ENCODE peak calls at places on chromosomes 5 and 9, in nine cellular contexts. One of them, this sample, is unnamed.

GRCh38 chr5:14082523-14082922 is 60.6 kb upstream of the TRIO start:
- DNase-seq in neural progenitor cell: no peak
- DNase-seq in memory B cell: no peak
- DNase-seq in astrocyte: no peak
- DNase-seq in activated naive CD8-positive, alpha-beta T cell treated with anti-CD3 and anti-CD28 coated beads, Interleukin-2, amount 50 U/mL, for 24 hours: no peak
- DNase-seq in stimulated activated CD8-positive, alpha-beta memory T cell treated with anti-CD3 and anti-CD28 coated beads, Interleukin-7, amount 100 ng/mL, for 24 hours: no peak
- DNase-seq in left ventricle myocardium superior: no peak
- DNase-seq in bronchial epithelial cell: no peak
- DNase-seq in GM04504: no peak
- DNase-seq in this sample: no peak

GRCh38 chr5:176625966-176626875 is 4.1 kb downstream of the SNCB start:
- DNase-seq in astrocyte: no peak
- DNase-seq in GM04504: no peak
- DNase-seq in bronchial epithelial cell: peak; percentile 65
- DNase-seq in memory B cell: no peak
- DNase-seq in neural progenitor cell: no peak
- DNase-seq in left ventricle myocardium superior: no peak
- DNase-seq in stimulated activated CD8-positive, alpha-beta memory T cell treated with anti-CD3 and anti-CD28 coated beads, Interleukin-7, amount 100 ng/mL, for 24 hours: no peak
- DNase-seq in activated naive CD8-positive, alpha-beta T cell treated with anti-CD3 and anti-CD28 coated beads, Interleukin-2, amount 50 U/mL, for 24 hours: no peak
- DNase-seq in this sample: no peak

GRCh38 chr9:2227468-2227867 is 212.3 kb downstream of the SMARCA2 start:
- DNase-seq in left ventricle myocardium superior: peak; percentile 42
- DNase-seq in memory B cell: no peak
- DNase-seq in neural progenitor cell: no peak
- DNase-seq in activated naive CD8-positive, alpha-beta T cell treated with anti-CD3 and anti-CD28 coated beads, Interleukin-2, amount 50 U/mL, for 24 hours: no peak
- DNase-seq in GM04504: no peak
- DNase-seq in astrocyte: peak; percentile 64
- DNase-seq in stimulated activated CD8-positive, alpha-beta memory T cell treated with anti-CD3 and anti-CD28 coated beads, Interleukin-7, amount 100 ng/mL, for 24 hours: no peak
- DNase-seq in bronchial epithelial cell: no peak
- DNase-seq in this sample: no peak

GRCh38 chr9:89714316-89714715 is 109.5 kb downstream of the GADD45G start:
- DNase-seq in activated naive CD8-positive, alpha-beta T cell treated with anti-CD3 and anti-CD28 coated beads, Interleukin-2, amount 50 U/mL, for 24 hours: no peak
- DNase-seq in left ventricle myocardium superior: no peak
- DNase-seq in bronchial epithelial cell: peak; percentile 58
- DNase-seq in GM04504: no peak
- DNase-seq in stimulated activated CD8-positive, alpha-beta memory T cell treated with anti-CD3 and anti-CD28 coated beads, Interleukin-7, amount 100 ng/mL, for 24 hours: no peak
- DNase-seq in neural progenitor cell: no peak
- DNase-seq in memory B cell: no peak
- DNase-seq in astrocyte: no peak
- DNase-seq in this sample: no peak

GRCh38 chr9:72355153-72355552 is 9.9 kb downstream of the ZFAND5 start:
- DNase-seq in bronchial epithelial cell: no peak
- DNase-seq in astrocyte: no peak
- DNase-seq in stimulated activated CD8-positive, alpha-beta memory T cell treated with anti-CD3 and anti-CD28 coated beads, Interleukin-7, amount 100 ng/mL, for 24 hours: no peak
- DNase-seq in neural progenitor cell: no peak
- DNase-seq in activated naive CD8-positive, alpha-beta T cell treated with anti-CD3 and anti-CD28 coated beads, Interleukin-2, amount 50 U/mL, for 24 hours: no peak
- DNase-seq in memory B cell: no peak
- DNase-seq in left ventricle myocardium superior: no peak
- DNase-seq in GM04504: no peak
- DNase-seq in this sample: no peak

GRCh38 chr5:133942589-133943474 is 25.6 kb downstream of the C5orf15 start:
- DNase-seq in bronchial epithelial cell: no peak
- DNase-seq in memory B cell: no peak
- DNase-seq in stimulated activated CD8-positive, alpha-beta memory T cell treated with anti-CD3 and anti-CD28 coated beads, Interleukin-7, amount 100 ng/mL, for 24 hours: no peak
- DNase-seq in GM04504: no peak
- DNase-seq in activated naive CD8-positive, alpha-beta T cell treated with anti-CD3 and anti-CD28 coated beads, Interleukin-2, amount 50 U/mL, for 24 hours: no peak
- DNase-seq in astrocyte: no peak
- DNase-seq in left ventricle myocardium superior: no peak
- DNase-seq in neural progenitor cell: no peak
- DNase-seq in this sample: no peak

GRCh38 chr5:149580808-149581191 is 498 bp upstream of the ARHGEF37 start:
- DNase-seq in bronchial epithelial cell: no peak
- DNase-seq in activated naive CD8-positive, alpha-beta T cell treated with anti-CD3 and anti-CD28 coated beads, Interleukin-2, amount 50 U/mL, for 24 hours: no peak
- DNase-seq in memory B cell: no peak
- DNase-seq in neural progenitor cell: no peak
- DNase-seq in left ventricle myocardium superior: no peak
- DNase-seq in astrocyte: no peak
- DNase-seq in stimulated activated CD8-positive, alpha-beta memory T cell treated with anti-CD3 and anti-CD28 coated beads, Interleukin-7, amount 100 ng/mL, for 24 hours: no peak
- DNase-seq in GM04504: no peak
- DNase-seq in this sample: no peak

GRCh38 chr5:58958701-58959100 is 375.8 kb downstream of the RAB3C start:
- DNase-seq in memory B cell: no peak
- DNase-seq in activated naive CD8-positive, alpha-beta T cell treated with anti-CD3 and anti-CD28 coated beads, Interleukin-2, amount 50 U/mL, for 24 hours: no peak
- DNase-seq in astrocyte: no peak
- DNase-seq in neural progenitor cell: no peak
- DNase-seq in GM04504: no peak
- DNase-seq in left ventricle myocardium superior: no peak
- DNase-seq in bronchial epithelial cell: no peak
- DNase-seq in stimulated activated CD8-positive, alpha-beta memory T cell treated with anti-CD3 and anti-CD28 coated beads, Interleukin-7, amount 100 ng/mL, for 24 hours: no peak
- DNase-seq in this sample: no peak

GRCh38 chr5:134738963-134739661 is 764 bp downstream of the CAMLG start:
- DNase-seq in neural progenitor cell: peak; percentile 48
- DNase-seq in memory B cell: peak; percentile 17
- DNase-seq in GM04504: no peak
- DNase-seq in activated naive CD8-positive, alpha-beta T cell treated with anti-CD3 and anti-CD28 coated beads, Interleukin-2, amount 50 U/mL, for 24 hours: peak; percentile 23
- DNase-seq in stimulated activated CD8-positive, alpha-beta memory T cell treated with anti-CD3 and anti-CD28 coated beads, Interleukin-7, amount 100 ng/mL, for 24 hours: no peak
- DNase-seq in left ventricle myocardium superior: no peak
- DNase-seq in astrocyte: peak; percentile 44
- DNase-seq in bronchial epithelial cell: peak; percentile 68
- DNase-seq in this sample: peak; percentile 28

GRCh38 chr9:70924905-70925547 is 196.4 kb downstream of the TRPM3 start:
- DNase-seq in stimulated activated CD8-positive, alpha-beta memory T cell treated with anti-CD3 and anti-CD28 coated beads, Interleukin-7, amount 100 ng/mL, for 24 hours: no peak
- DNase-seq in left ventricle myocardium superior: no peak
- DNase-seq in astrocyte: peak; percentile 80
- DNase-seq in activated naive CD8-positive, alpha-beta T cell treated with anti-CD3 and anti-CD28 coated beads, Interleukin-2, amount 50 U/mL, for 24 hours: no peak
- DNase-seq in bronchial epithelial cell: peak; percentile 75
- DNase-seq in memory B cell: no peak
- DNase-seq in GM04504: peak; percentile 72
- DNase-seq in neural progenitor cell: peak; percentile 81
- DNase-seq in this sample: peak; percentile 42

GRCh38 chr9:12889402-12890106 is 114.7 kb downstream of the LURAP1L start:
- DNase-seq in left ventricle myocardium superior: no peak
- DNase-seq in astrocyte: no peak
- DNase-seq in memory B cell: no peak
- DNase-seq in bronchial epithelial cell: no peak
- DNase-seq in neural progenitor cell: no peak
- DNase-seq in stimulated activated CD8-positive, alpha-beta memory T cell treated with anti-CD3 and anti-CD28 coated beads, Interleukin-7, amount 100 ng/mL, for 24 hours: no peak
- DNase-seq in GM04504: no peak
- DNase-seq in activated naive CD8-positive, alpha-beta T cell treated with anti-CD3 and anti-CD28 coated beads, Interleukin-2, amount 50 U/mL, for 24 hours: no peak
- DNase-seq in this sample: no peak

GRCh38 chr5:60136841-60137240 is 243.3 kb upstream of the PDE4D start:
- DNase-seq in GM04504: no peak
- DNase-seq in activated naive CD8-positive, alpha-beta T cell treated with anti-CD3 and anti-CD28 coated beads, Interleukin-2, amount 50 U/mL, for 24 hours: no peak
- DNase-seq in neural progenitor cell: no peak
- DNase-seq in astrocyte: no peak
- DNase-seq in stimulated activated CD8-positive, alpha-beta memory T cell treated with anti-CD3 and anti-CD28 coated beads, Interleukin-7, amount 100 ng/mL, for 24 hours: no peak
- DNase-seq in memory B cell: no peak
- DNase-seq in bronchial epithelial cell: no peak
- DNase-seq in left ventricle myocardium superior: no peak
- DNase-seq in this sample: no peak

GRCh38 chr5:155678371-155678770 is 648.6 kb upstream of the SGCD start:
- DNase-seq in stimulated activated CD8-positive, alpha-beta memory T cell treated with anti-CD3 and anti-CD28 coated beads, Interleukin-7, amount 100 ng/mL, for 24 hours: no peak
- DNase-seq in bronchial epithelial cell: no peak
- DNase-seq in left ventricle myocardium superior: no peak
- DNase-seq in astrocyte: no peak
- DNase-seq in activated naive CD8-positive, alpha-beta T cell treated with anti-CD3 and anti-CD28 coated beads, Interleukin-2, amount 50 U/mL, for 24 hours: no peak
- DNase-seq in memory B cell: no peak
- DNase-seq in neural progenitor cell: no peak
- DNase-seq in GM04504: no peak
- DNase-seq in this sample: no peak

GRCh38 chr9:105245720-105246161 is 1.3 kb downstream of the SLC44A1 start:
- DNase-seq in bronchial epithelial cell: no peak
- DNase-seq in GM04504: no peak
- DNase-seq in memory B cell: no peak
- DNase-seq in stimulated activated CD8-positive, alpha-beta memory T cell treated with anti-CD3 and anti-CD28 coated beads, Interleukin-7, amount 100 ng/mL, for 24 hours: no peak
- DNase-seq in left ventricle myocardium superior: no peak
- DNase-seq in neural progenitor cell: no peak
- DNase-seq in astrocyte: no peak
- DNase-seq in activated naive CD8-positive, alpha-beta T cell treated with anti-CD3 and anti-CD28 coated beads, Interleukin-2, amount 50 U/mL, for 24 hours: no peak
- DNase-seq in this sample: no peak